ENCODE peak calls at places on chromosomes 4 and X, in five cellular contexts. F is H1, T is keratinocyte, O is endothelial cell of umbilical vein, L is GM23248. U is an unnamed sample.

GRCh38 chr4:53653484-53654053 is 62.3 kb upstream of the LNX1 start:
- DNase-seq in F (no peak), T (no peak), O (peak; percentile 8), L (peak; percentile 28), U (peak; percentile 12)

GRCh38 chrX:96688789-96689188 is 4.1 kb downstream of the DIAPH2 start:
- DNase-seq in F (no peak), T (no peak), O (no peak), L (no peak), U (no peak)

GRCh38 chr4:78320353-78320935 is 231.1 kb upstream of the ANXA3 start:
- DNase-seq in F (no peak), T (no peak), O (no peak), L (no peak), U (no peak)

GRCh38 chr4:145805490-145805889 is 125.5 kb downstream of the C4orf51 start:
- DNase-seq in F (peak; percentile 71), T (no peak), O (no peak), L (no peak), U (peak; percentile 74)

GRCh38 chr4:6241062-6241845 is 28.4 kb upstream of the WFS1 start:
- DNase-seq in F (no peak), T (no peak), O (no peak), L (no peak), U (no peak)

GRCh38 chr4:89296399-89296798 is 11.2 kb downstream of the GPRIN3 start:
- DNase-seq in F (no peak), T (no peak), O (no peak), L (no peak), U (no peak)

GRCh38 chrX:151984328-151984727 is 9.9 kb upstream of the GABRE start:
- DNase-seq in F (no peak), T (peak; percentile 44), O (peak; percentile 94), L (peak; percentile 88), U (peak; percentile 84)

GRCh38 chr4:56870927-56871326 is 36.8 kb upstream of the REST start:
- DNase-seq in F (no peak), T (no peak), O (no peak), L (peak; percentile 48), U (no peak)

GRCh38 chr4:164596318-164596878 is 157.5 kb upstream of the SMIM31 start:
- DNase-seq in F (no peak), T (no peak), O (no peak), L (no peak), U (no peak)

GRCh38 chr4:35900608-35901243 is 343.6 kb downstream of the ARAP2 start:
- DNase-seq in F (no peak), T (no peak), O (no peak), L (no peak), U (no peak)

GRCh38 chrX:44183329-44183728 is 160.1 kb downstream of the EFHC2 start:
- DNase-seq in F (no peak), T (no peak), O (no peak), L (no peak), U (no peak)

GRCh38 chr4:97910005-97910404 is 233.3 kb downstream of the STPG2 start:
- DNase-seq in F (peak; percentile 9), T (no peak), O (no peak), L (no peak), U (no peak)

GRCh38 chr4:85774489-85774888 is 299.5 kb downstream of the ARHGAP24 start:
- DNase-seq in F (no peak), T (no peak), O (no peak), L (no peak), U (no peak)

GRCh38 chrX:117978402-117978801 is 138.2 kb downstream of the KLHL13 start:
- DNase-seq in F (no peak), T (no peak), O (no peak), L (no peak), U (no peak)

GRCh38 chr4:54085284-54085683 is 14.7 kb upstream of the GSX2 start:
- DNase-seq in F (no peak), T (peak; percentile 71), O (peak; percentile 84), L (peak; percentile 95), U (peak; percentile 93)

GRCh38 chrX:49228185-49228584 is 5.0 kb downstream of the CACNA1F start:
- DNase-seq in F (no peak), T (no peak), O (no peak), L (no peak), U (no peak)

GRCh38 chr4:178823673-178824072 is 1381.4 kb upstream of the AGA start:
- DNase-seq in F (no peak), T (no peak), O (no peak), L (no peak), U (no peak)

GRCh38 chrX:45070116-45071007 is 130.3 kb downstream of the DIPK2B start:
- DNase-seq in F (no peak), T (no peak), O (peak; percentile 69), L (peak; percentile 52), U (peak; percentile 29)

GRCh38 chrX:70664726-70665125 is 220.1 kb downstream of the DLG3 start:
- DNase-seq in F (no peak), T (no peak), O (peak; percentile 13), L (peak; percentile 60), U (peak; percentile 9)

GRCh38 chrX:154323537-154323936 is 27.9 kb downstream of the TKTL1 start:
- DNase-seq in F (no peak), T (no peak), O (no peak), L (no peak), U (no peak)
- TF ChIP-seq EZH2 in F (no peak), T (no peak), O (no peak), L (no peak), U (no peak)

GRCh38 chr4:48033825-48034413 is 17.3 kb downstream of the NIPAL1 start:
- DNase-seq in F (no peak), T (peak; percentile 17), O (peak; percentile 53), L (peak; percentile 37), U (peak; percentile 34)

GRCh38 chr4:48031802-48032525 is 15.4 kb downstream of the NIPAL1 start:
- DNase-seq in F (no peak), T (no peak), O (no peak), L (peak; percentile 10), U (no peak)

GRCh38 chr4:48035952-48036351 is 19.4 kb downstream of the NIPAL1 start:
- DNase-seq in F (no peak), T (no peak), O (no peak), L (no peak), U (no peak)

GRCh38 chr4:48030470-48030869 is 13.9 kb downstream of the NIPAL1 start:
- DNase-seq in F (no peak), T (no peak), O (no peak), L (no peak), U (no peak)

DNA sequence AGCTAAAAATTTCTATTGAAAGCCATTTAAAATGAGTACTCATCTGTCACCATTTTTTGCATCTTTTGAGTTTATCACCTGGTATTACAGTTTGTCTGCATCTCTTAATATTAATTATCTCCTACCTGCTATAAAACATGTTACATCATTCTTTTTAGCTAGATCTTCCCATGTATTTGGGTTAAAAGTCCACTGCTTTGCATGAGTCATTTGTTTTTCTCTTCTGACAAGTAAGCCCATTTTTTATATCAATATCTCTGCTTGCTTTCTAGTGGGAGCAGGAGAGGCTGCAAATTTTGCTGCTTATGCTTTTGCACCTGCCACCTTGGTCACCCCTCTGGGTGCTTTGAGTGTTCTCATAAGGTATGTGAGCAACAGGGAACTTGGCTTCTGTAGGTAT is 16.1 kb downstream of the NIPAL1 start:
- DNase-seq in F (no peak), T (no peak), O (no peak), L (no peak), U (no peak)
- H3K4me2 ChIP-seq in F (no peak overlapping the region), T (no peak overlapping the region), O (no peak overlapping the region), L (no peak overlapping the region), U (no peak overlapping the region)

DNA sequence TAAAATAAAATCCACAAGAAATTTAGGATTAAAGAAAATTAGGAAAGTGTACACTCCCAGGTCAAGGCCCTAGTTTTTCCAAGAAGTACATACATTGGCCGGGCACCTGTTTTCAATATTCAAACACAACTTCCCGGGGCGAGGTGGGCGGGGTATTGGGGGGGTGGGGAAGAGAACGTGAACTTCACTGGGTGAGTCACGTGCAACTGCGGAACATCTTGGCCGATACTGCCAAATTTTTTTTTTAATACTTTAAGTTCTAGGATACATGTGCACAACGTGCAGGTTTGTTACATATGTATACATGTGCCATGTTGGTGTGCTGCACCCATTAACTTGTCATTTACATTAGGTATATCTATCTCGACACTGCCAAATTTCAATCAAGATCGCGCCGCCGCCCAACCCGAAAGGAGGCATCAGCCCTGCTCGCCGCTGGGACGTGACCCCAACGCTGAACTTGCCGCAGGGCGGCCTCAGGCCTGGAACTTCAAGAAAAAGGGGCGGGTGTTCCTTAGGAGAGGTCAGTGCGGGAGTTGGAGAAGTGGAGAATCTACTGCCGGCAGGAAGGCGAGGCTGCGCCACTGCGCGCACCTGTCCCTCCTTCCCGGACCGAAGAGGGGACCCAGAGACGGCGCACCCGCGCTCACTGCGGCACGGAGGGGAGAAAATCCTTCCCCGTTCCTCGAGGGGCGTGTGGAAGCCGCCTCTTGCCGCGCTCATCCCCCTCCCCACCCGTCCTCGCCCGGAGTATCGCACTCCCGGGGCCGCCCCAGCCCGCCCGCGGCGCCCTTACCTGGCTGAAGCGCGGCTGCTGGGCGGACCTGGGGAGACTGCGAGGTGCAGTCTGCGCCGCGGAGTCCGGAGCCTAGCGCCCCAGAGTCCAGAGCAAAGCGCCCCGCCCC is at the start of gene TEC:
- DNase-seq in F (peak; percentile 17), T (no peak), O (peak; percentile 22), L (peak; percentile 49), U (no peak)
- TF ChIP-seq EZH2 in F (no peak), T (no peak), O (no peak), L (no peak), U (no peak)

DNA sequence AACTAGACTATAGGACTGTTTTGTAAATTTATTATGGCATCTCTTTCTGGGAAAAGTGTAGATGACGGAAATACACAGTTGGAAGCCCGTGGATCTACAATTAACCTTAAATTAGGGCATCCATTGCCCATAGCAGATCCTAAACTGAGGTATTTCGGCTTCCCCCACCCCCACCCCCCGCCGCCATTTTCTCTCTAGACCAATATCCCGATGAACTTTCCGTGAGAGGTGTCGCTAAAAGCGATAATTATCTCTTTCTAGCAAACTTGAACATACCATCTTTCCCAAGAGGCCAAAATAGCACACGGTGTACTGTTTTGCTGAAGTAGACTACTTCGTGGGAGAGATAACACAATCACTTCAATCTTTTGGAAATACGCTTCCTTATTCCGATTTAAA is 584 bp downstream of the KLHL15 start:
- DNase-seq in F (no peak), T (no peak), O (peak; percentile 28), L (peak; percentile 38), U (no peak)
- H3K4me2 ChIP-seq in F (peak overlapping the region; percentile 88), T (peak overlapping the region; percentile 82), O (peak overlapping the region; percentile 86), L (peak overlapping the region; percentile 89), U (peak overlapping the region; percentile 71)

GRCh38 chrX:25012433-25012735 is 3.4 kb downstream of the ARX start:
- DNase-seq in F (no peak), T (no peak), O (no peak), L (peak; percentile 24), U (no peak)
- TF ChIP-seq EZH2 in F (peak; percentile 65), T (no peak), O (peak; percentile 72), L (no peak), U (no peak)

GRCh38 chrX:16125520-16126149 is 2.3 kb downstream of the GRPR start:
- DNase-seq in F (no peak), T (no peak), O (no peak), L (no peak), U (no peak)

GRCh38 chrX:16123222-16123786 is at the start of gene GRPR:
- DNase-seq in F (peak; percentile 70), T (peak; percentile 36), O (peak; percentile 77), L (peak; percentile 88), U (peak; percentile 80)

GRCh38 chrX:16119353-16120220 is 3.8 kb upstream of the GRPR start:
- DNase-seq in F (no peak), T (no peak), O (no peak), L (no peak), U (no peak)

GRCh38 chrX:16124201-16124600 is 836 bp downstream of the GRPR start:
- DNase-seq in F (no peak), T (no peak), O (no peak), L (no peak), U (no peak)

GRCh38 chrX:16120431-16120830 is 2.9 kb upstream of the GRPR start:
- DNase-seq in F (no peak), T (no peak), O (no peak), L (peak; percentile 1), U (no peak)
- H3K4me2 ChIP-seq in F (no peak overlapping the region), T (no peak overlapping the region), O (no peak overlapping the region), L (no peak overlapping the region), U (no peak overlapping the region)